ENCODE peak calls at places on chromosomes 13 and 19, in six cellular contexts. F is lower lobe of right lung; B is hippocampal formation; Q is NCI-H446; X is activated T-cell treated with anti-CD3 and anti-CD28 coated beads, Interleukin-2, amount 50 U/mL, for 72 hours; T is thoracic aorta. P is an unnamed sample.

GRCh38 chr13:67632590-67632989 is 402.5 kb upstream of the PCDH9 start:
- DNase-seq in F (no peak), B (no peak), Q (no peak), X (no peak), T (no peak), P (no peak)

GRCh38 chr13:113454936-113455335 is 1.6 kb upstream of the ADPRHL1 start:
- DNase-seq in F (no peak), B (no peak), Q (no peak), X (no peak), T (no peak), P (no peak)

GRCh38 chr19:56372281-56372680 is 21.1 kb downstream of the ZNF582 start:
- DNase-seq in F (no peak), B (no peak), Q (no peak), X (no peak), T (no peak), P (no peak)

GRCh38 chr19:19488041-19488874 is 27.1 kb downstream of the TSSK6 start:
- DNase-seq in F (no peak), B (no peak), Q (no peak), X (no peak), T (no peak), P (peak)

GRCh38 chr19:7863157-7863970 is 10.8 kb downstream of the PRR36 start:
- DNase-seq in F (no peak), B (no peak), Q (no peak), X (no peak), T (no peak), P (no peak)

GRCh38 chr19:47725759-47726401 is 12.7 kb downstream of the EHD2 start:
- DNase-seq in F (peak), B (no peak), Q (no peak), X (no peak), T (no peak), P (no peak)

GRCh38 chr19:293436-294110 is 2.4 kb upstream of the PLPP2 start:
- DNase-seq in F (no peak), B (no peak), Q (no peak), X (no peak), T (no peak), P (no peak)

GRCh38 chr13:28324181-28324789 is 170.6 kb downstream of the FLT1 start:
- DNase-seq in F (no peak), B (peak), Q (no peak), X (peak), T (no peak), P (peak)

GRCh38 chr19:13588953-13589833 is 82.9 kb upstream of the CACNA1A start:
- DNase-seq in F (peak), B (peak), Q (no peak), X (peak), T (no peak), P (peak)

GRCh38 chr19:8158411-8159074 is 9.2 kb upstream of the FBN3 start:
- DNase-seq in F (peak), B (peak), Q (peak), X (peak), T (peak), P (peak)

GRCh38 chr19:5407356-5407755 is 47.9 kb upstream of the ZNRF4 start:
- DNase-seq in F (no peak), B (no peak), Q (peak), X (no peak), T (no peak), P (peak)

GRCh38 chr19:15871570-15871969 is 26.3 kb downstream of the CYP4F2 start:
- DNase-seq in F (peak), B (no peak), Q (no peak), X (peak), T (no peak), P (no peak)

GRCh38 chr19:41646589-41647204 is 19.8 kb upstream of the CEACAM4 start:
- DNase-seq in F (peak), B (no peak), Q (no peak), X (peak), T (no peak), P (peak)

GRCh38 chr19:4707956-4708650 is 15.5 kb downstream of the DPP9 start:
- DNase-seq in F (no peak), B (no peak), Q (no peak), X (no peak), T (no peak), P (no peak)

GRCh38 chr19:38375098-38375493 is 725 bp downstream of the PSMD8 start:
- DNase-seq in F (no peak), B (no peak), Q (no peak), X (no peak), T (no peak), P (peak)

GRCh38 chr13:107956889-107957288 is 258.4 kb downstream of the LIG4 start:
- DNase-seq in F (no peak), B (no peak), Q (no peak), X (no peak), T (no peak), P (no peak)

P was measured in erythroblast.